ENCODE peak calls at places on chromosome 14, in six cellular contexts. R is Peyer's patch; A is pancreas; C is CD8-positive, alpha-beta T cell; N is iPS DF 6.9; O is CD8-positive, alpha-beta memory T cell. Y is an unnamed sample.

GRCh38 chr14:85702937-85703336 is 173.0 kb downstream of the FLRT2 start:
- DNase-seq in R (no peak), A (no peak), C (no peak), N (no peak), O (no peak), Y (no peak)

GRCh38 chr14:59582845-59583509 is 6.4 kb upstream of the CCDC175 start:
- DNase-seq in R (no peak), A (no peak), C (no peak), N (no peak), O (no peak), Y (no peak)

GRCh38 chr14:24339284-24340151 is at the start of gene RIPK3:
- DNase-seq in R (peak; percentile 93), A (peak; percentile 72), C (peak; percentile 75), N (no peak), O (peak; percentile 50), Y (peak; percentile 48)

GRCh38 chr14:20179880-20180279 is 10.8 kb upstream of the OR11G2 start:
- DNase-seq in R (no peak), A (no peak), C (no peak), N (no peak), O (no peak), Y (no peak)

GRCh38 chr14:68397371-68397779 is 395.5 kb downstream of the ZFP36L1 start:
- DNase-seq in R (peak; percentile 83), A (no peak), C (no peak), N (no peak), O (no peak), Y (no peak)

GRCh38 chr14:20789230-20789813 is 8.3 kb downstream of the RNASE6 start:
- DNase-seq in R (no peak), A (no peak), C (no peak), N (no peak), O (no peak), Y (no peak)

GRCh38 chr14:70893842-70894237 is 13.4 kb upstream of the PCNX1 start:
- DNase-seq in R (no peak), A (no peak), C (no peak), N (no peak), O (no peak), Y (no peak)

GRCh38 chr14:95274283-95274682 is 45.4 kb downstream of the CLMN start:
- DNase-seq in R (peak; percentile 73), A (no peak), C (no peak), N (no peak), O (no peak), Y (no peak)

GRCh38 chr14:64730061-64730440 is 25.8 kb downstream of the PLEKHG3 start:
- DNase-seq in R (no peak), A (no peak), C (no peak), N (no peak), O (no peak), Y (no peak)

GRCh38 chr14:69475194-69475818 is 9.2 kb upstream of the PLEKHD1 start:
- DNase-seq in R (no peak), A (no peak), C (no peak), N (no peak), O (no peak), Y (no peak)

GRCh38 chr14:79659995-79660975 is 551.0 kb downstream of the DIO2 start:
- DNase-seq in R (no peak), A (no peak), C (no peak), N (no peak), O (no peak), Y (no peak)

GRCh38 chr14:99075061-99075460 is 196.9 kb downstream of the BCL11B start:
- DNase-seq in R (no peak), A (no peak), C (no peak), N (no peak), O (no peak), Y (no peak)

GRCh38 chr14:64762044-64763034 is 58.1 kb downstream of the PLEKHG3 start:
- DNase-seq in R (peak; percentile 74), A (peak; percentile 92), C (peak; percentile 38), N (no peak), O (peak; percentile 37), Y (peak; percentile 54)

GRCh38 chr14:49306152-49306751 is 279.9 kb downstream of the RPS29 start:
- DNase-seq in R (no peak), A (no peak), C (no peak), N (peak; percentile 16), O (no peak), Y (no peak)

GRCh38 chr14:28305938-28306337 is 460.6 kb upstream of the FOXG1 start:
- DNase-seq in R (no peak), A (no peak), C (no peak), N (no peak), O (no peak), Y (no peak)

GRCh38 chr14:95261616-95262510 is 57.8 kb downstream of the CLMN start:
- DNase-seq in R (no peak), A (peak; percentile 56), C (no peak), N (no peak), O (no peak), Y (no peak)

GRCh38 chr14:68384881-68385280 is 408.0 kb downstream of the ZFP36L1 start:
- DNase-seq in R (no peak), A (no peak), C (no peak), N (no peak), O (no peak), Y (no peak)

GRCh38 chr14:52370406-52370911 is 56.3 kb downstream of the PTGER2 start:
- DNase-seq in R (no peak), A (no peak), C (no peak), N (no peak), O (no peak), Y (no peak)

GRCh38 chr14:53144244-53144643 is 8.9 kb downstream of the DDHD1 start:
- DNase-seq in R (no peak), A (no peak), C (no peak), N (no peak), O (no peak), Y (no peak)

GRCh38 chr14:88937706-88938105 is 113.3 kb downstream of the TTC8 start:
- DNase-seq in R (no peak), A (no peak), C (no peak), N (no peak), O (no peak), Y (no peak)

GRCh38 chr14:56247495-56248087 is 129.4 kb downstream of the PELI2 start:
- DNase-seq in R (no peak), A (no peak), C (no peak), N (no peak), O (no peak), Y (no peak)

GRCh38 chr14:102927878-102928411 is 5.5 kb downstream of the AMN start:
- DNase-seq in R (no peak), A (no peak), C (no peak), N (no peak), O (no peak), Y (no peak)

GRCh38 chr14:101320386-101320785 is 240.9 kb upstream of the DIO3 start:
- DNase-seq in R (no peak), A (no peak), C (no peak), N (no peak), O (no peak), Y (no peak)
- H3K9me3 ChIP-seq in R (no peaks in the 10 kb centered on the region), A (no peaks in the 10 kb centered on the region), C (peaks cover 3% of the 10 kb centered on the region), N (no peaks in the 10 kb centered on the region), O (peaks cover 4% of the 10 kb centered on the region), Y (peaks cover 3% of the 10 kb centered on the region)

DNA sequence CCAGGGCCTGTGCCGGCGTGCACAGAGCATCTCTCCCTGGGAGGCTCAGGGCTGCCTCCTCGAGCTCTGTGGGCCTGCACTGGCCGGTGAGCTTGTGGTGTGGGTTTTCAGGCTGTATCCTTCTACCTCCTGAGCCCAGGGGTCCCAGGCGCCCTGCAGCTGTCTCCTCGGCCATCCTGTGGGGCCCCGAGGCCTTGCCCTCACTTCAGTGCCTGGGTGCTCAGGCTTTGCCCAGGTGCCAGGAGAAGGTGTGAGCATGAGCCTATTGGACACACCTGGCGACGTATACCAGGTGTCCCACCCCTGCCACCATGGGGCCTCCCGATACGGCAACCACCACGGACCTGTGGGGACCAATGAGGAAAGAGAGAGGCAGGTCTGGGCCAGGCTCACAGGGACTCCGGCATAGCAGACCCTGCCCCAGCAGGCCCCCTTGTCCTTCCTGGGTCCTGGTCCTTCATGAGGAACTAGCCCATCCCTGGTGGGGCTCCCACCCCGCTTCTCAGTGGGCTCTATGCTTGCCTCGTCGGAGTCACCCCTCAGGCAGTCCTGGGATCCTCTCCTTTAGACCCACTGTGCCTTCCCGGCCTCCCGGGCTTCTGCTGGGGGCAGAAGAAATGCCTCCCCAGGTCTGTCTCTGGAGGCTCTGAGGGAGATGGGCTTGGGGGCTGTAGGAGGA is 400.2 kb downstream of the TMEM121 start:
- DNase-seq in R (peak; percentile 43), A (no peak), C (no peak), N (no peak), O (no peak), Y (no peak)
- H3K9me3 ChIP-seq in R (no peaks in the 10 kb centered on the region), A (no peaks in the 10 kb centered on the region), C (no peaks in the 10 kb centered on the region), N (peaks cover 25% of the 10 kb centered on the region), O (no peaks in the 10 kb centered on the region), Y (no peaks in the 10 kb centered on the region)

DNA sequence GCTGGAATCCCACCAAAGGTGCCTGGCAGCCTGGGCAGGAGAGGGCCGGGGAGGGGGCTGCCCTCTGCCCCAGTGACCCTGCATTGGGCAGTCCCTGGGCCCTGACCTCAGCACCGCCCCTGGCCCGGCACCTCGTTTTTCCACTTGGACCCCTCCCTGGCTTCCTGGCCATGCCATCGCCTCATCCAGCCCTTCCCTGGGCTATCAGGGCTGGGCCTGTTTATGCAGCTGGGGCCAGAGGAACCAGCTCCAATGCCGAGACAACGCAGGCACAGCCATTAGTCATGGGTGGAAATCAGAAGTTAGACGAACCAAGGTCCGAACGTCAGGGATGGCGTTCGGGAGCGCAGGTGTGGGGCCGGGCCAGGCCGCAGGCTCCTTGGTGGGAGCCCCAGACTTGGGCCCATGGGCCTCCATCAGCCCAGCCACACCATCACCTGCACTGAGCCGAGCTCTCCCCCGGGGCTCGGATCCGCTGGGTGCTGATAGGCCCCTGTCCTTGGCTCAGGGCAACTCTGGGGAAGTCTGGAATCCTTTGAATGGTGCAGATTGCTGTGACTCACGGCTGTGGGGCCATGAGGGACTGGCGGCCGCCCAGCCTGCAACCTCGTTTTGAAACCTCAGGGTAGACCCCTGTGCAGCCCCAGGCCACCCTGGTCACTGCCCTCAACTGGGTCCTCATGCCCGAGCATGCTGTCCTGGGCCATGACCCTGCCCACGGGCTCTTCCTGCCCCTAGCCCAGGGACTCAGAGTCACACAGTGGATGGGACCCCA is 169.4 kb downstream of the KIF26A start:
- DNase-seq in R (no peak), A (no peak), C (no peak), N (no peak), O (no peak), Y (no peak)
- H3K9me3 ChIP-seq in R (no peaks in the 10 kb centered on the region), A (no peaks in the 10 kb centered on the region), C (no peaks in the 10 kb centered on the region), N (no peaks in the 10 kb centered on the region), O (no peaks in the 10 kb centered on the region), Y (no peaks in the 10 kb centered on the region)

GRCh38 chr14:101738921-101739320 is 22.6 kb upstream of the PPP2R5C start:
- DNase-seq in R (no peak), A (no peak), C (no peak), N (no peak), O (no peak), Y (no peak)

GRCh38 chr14:101740981-101741380 is 20.5 kb upstream of the PPP2R5C start:
- DNase-seq in R (no peak), A (no peak), C (no peak), N (no peak), O (no peak), Y (no peak)

GRCh38 chr14:101739446-101740141 is 21.9 kb upstream of the PPP2R5C start:
- DNase-seq in R (no peak), A (no peak), C (no peak), N (no peak), O (no peak), Y (no peak)

DNA sequence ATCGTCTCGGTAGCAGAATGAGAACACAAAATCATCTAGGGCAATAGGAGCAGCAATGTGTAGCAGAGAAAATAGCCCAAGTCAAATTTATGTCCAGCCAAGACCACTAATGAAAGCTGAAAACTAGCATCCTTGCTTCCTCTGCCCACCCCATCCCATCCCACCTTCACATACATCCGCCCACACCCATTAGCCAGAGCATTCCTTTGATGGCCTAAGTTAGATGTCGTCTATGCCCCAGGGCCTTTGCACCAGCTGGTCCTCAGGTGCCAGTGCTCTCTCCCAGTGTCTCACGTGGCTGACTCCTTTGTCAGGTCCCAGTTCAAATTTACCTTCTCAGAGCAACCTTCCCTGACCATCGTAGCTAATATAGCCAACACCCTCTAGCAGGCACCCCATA is 17.8 kb upstream of the PPP2R5C start:
- DNase-seq in R (no peak), A (no peak), C (no peak), N (no peak), O (no peak), Y (no peak)
- H3K9me3 ChIP-seq in R (no peaks in the 10 kb centered on the region), A (no peaks in the 10 kb centered on the region), C (no peaks in the 10 kb centered on the region), N (peaks cover 2% of the 10 kb centered on the region), O (peaks cover 11% of the 10 kb centered on the region), Y (no peaks in the 10 kb centered on the region)